ENCODE peak calls at places on chromosomes 13 and 19, in seven cellular contexts. B, X, J, C, G, Z and I are unnamed samples.

GRCh38 chr19:11496391-11497163 is 9.1 kb downstream of the ZNF653 start:
- DNase-seq in Z (peak; percentile 83), G (no peak), J (peak; percentile 76), B (peak; percentile 57), X (peak; percentile 82), C (peak; percentile 72), I (no peak)

GRCh38 chr13:78520425-78520824 is 82.9 kb downstream of the POU4F1 start:
- DNase-seq in G (no peak), J (no peak), Z (no peak), X (no peak), B (no peak), C (no peak), I (no peak)

GRCh38 chr13:55652657-55653056 is 1488.1 kb upstream of the PRR20A start:
- DNase-seq in G (no peak), B (no peak), Z (no peak), X (no peak), C (no peak), J (no peak), I (no peak)

GRCh38 chr13:51623473-51623872 is 39.2 kb downstream of the WDFY2 start:
- DNase-seq in Z (no peak), B (no peak), J (no peak), X (no peak), G (no peak), C (no peak), I (no peak)

GRCh38 chr13:49569993-49570689 is 15.2 kb downstream of the RCBTB1 start:
- DNase-seq in J (no peak), B (no peak), Z (no peak), G (no peak), C (no peak), X (no peak), I (no peak)

GRCh38 chr13:112638157-112638750 is 50.3 kb upstream of the TUBGCP3 start:
- DNase-seq in G (no peak), J (no peak), C (no peak), X (no peak), B (no peak), Z (no peak), I (peak; percentile 60)

GRCh38 chr19:10292206-10292788 is 2.5 kb downstream of the ICAM5 start:
- DNase-seq in J (peak; percentile 82), C (peak; percentile 89), X (peak; percentile 78), Z (peak; percentile 59), G (no peak), B (peak; percentile 61), I (peak; percentile 97)

GRCh38 chr19:10505583-10506229 is 2.5 kb upstream of the KEAP1 start:
- DNase-seq in J (peak; percentile 85), Z (peak; percentile 64), C (peak; percentile 77), B (peak; percentile 81), X (peak; percentile 85), G (peak; percentile 94), I (peak; percentile 87)

GRCh38 chr13:50711449-50711848 is 132.0 kb downstream of the DLEU7 start:
- DNase-seq in J (no peak), Z (no peak), B (no peak), X (no peak), G (no peak), C (no peak), I (no peak)

GRCh38 chr13:63337921-63338320 is 1922.3 kb upstream of the PCDH20 start:
- DNase-seq in X (no peak), B (no peak), Z (no peak), J (no peak), G (no peak), C (no peak), I (no peak)

GRCh38 chr19:53112286-53112685 is 9.1 kb upstream of the ZNF160 start:
- DNase-seq in G (no peak), J (no peak), Z (no peak), C (no peak), X (no peak), B (no peak), I (no peak)

GRCh38 chr19:55352040-55352439 is 2.5 kb downstream of the COX6B2 start:
- DNase-seq in J (no peak), G (no peak), Z (no peak), B (no peak), C (no peak), X (no peak), I (no peak)

GRCh38 chr19:3936506-3937442 is 3.9 kb downstream of the NMRK2 start:
- DNase-seq in G (no peak), C (no peak), X (no peak), J (no peak), Z (no peak), B (no peak), I (no peak)

GRCh38 chr13:21686761-21687391 is 16.0 kb downstream of the FGF9 start:
- DNase-seq in C (no peak), Z (no peak), B (no peak), J (no peak), G (no peak), X (no peak), I (no peak)

GRCh38 chr19:12133069-12133468 is 7.1 kb downstream of the ZNF20 start:
- DNase-seq in J (no peak), Z (peak; percentile 31), C (no peak), X (no peak), B (no peak), G (no peak), I (no peak)

GRCh38 chr19:43726736-43727592 is 11.1 kb downstream of the IRGC start:
- DNase-seq in Z (no peak), B (no peak), C (no peak), X (no peak), G (no peak), J (no peak), I (peak; percentile 63)

DNA sequence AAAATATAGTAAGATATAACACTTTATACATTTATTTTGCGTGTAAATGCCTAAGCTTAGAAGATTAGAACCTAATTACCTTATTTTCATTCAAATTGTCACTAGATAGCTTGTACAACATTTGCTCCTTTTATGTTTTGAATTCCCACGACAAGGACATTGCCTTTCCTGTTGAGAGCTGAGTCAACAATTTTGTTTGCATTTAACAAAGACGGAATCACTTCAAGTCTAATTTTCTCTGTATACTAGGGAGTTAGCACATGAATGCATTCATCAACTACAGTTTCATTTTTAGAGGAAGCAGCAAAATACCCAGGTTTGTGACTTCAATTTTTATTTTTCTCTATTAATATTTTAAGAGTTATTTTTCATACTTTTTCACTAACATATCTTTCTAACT is 48.7 kb upstream of the PCCA start:
- DNase-seq in Z (no peak), B (no peak), X (no peak), J (no peak), G (no peak), C (no peak), I (no peak)
- H3K4me3 ChIP-seq in Z (no peak overlapping the region), B (no peak overlapping the region), X (no peak overlapping the region), J (no peak overlapping the region), G (no peak overlapping the region), C (no peak overlapping the region), I (no peak overlapping the region)

GRCh38 chr19:1400281-1401137 is 833 bp downstream of the GAMT start:
- DNase-seq in Z (no peak), C (peak; percentile 82), X (peak; percentile 78), J (peak; percentile 80), G (no peak), B (no peak), I (no peak)

GRCh38 chr19:1401889-1402217 is 511 bp upstream of the GAMT start:
- DNase-seq in C (no peak), X (no peak), B (no peak), Z (no peak), G (no peak), J (no peak), I (no peak)

GRCh38 chr19:1402411-1403070 is 1.2 kb upstream of the GAMT start:
- DNase-seq in B (no peak), C (no peak), X (no peak), J (no peak), G (no peak), Z (no peak), I (no peak)

GRCh38 chr19:1399745-1400144 is 1.6 kb downstream of the GAMT start:
- DNase-seq in J (no peak), B (no peak), X (no peak), Z (no peak), G (no peak), C (no peak), I (peak; percentile 74)

DNA sequence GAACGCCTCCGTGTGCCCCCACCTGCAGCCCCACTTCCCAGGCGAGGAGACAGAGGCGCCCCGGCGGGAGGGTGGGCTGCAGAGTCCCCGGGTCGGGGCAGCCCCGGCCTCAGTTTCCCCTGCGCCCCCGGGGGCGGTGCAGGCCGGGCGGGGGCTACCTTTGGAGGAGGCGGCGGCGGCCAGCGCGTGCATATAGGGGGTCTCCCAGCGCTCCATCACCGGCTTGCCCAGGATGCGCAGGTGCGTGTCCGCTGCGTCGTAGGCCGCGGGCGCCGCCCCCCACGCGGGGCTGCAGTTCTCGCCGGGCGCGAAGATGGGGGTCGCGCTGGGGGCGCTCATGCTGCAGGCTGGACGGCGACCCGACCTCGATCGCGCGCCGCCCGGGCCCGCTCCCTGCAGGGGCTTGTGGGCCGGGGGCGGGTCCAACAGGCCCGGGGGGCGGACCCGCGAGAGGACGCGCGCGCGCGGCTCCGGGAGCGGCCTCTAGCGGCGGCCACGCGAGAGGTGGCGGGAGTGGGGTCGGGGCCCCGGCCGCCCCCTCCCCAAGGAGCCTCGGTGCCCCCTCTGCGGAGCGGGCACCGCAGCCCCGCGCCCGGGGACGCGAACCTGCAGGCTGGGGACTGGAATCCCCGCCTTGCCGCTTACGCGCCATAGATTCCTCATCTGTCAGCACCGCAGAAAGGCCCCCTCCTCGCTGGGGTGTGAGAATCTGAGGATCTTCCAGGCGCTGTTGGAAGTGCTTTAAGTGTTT is at the start of gene GAMT:
- DNase-seq in B (no peak), J (no peak), X (no peak), G (no peak), Z (no peak), C (peak; percentile 81), I (no peak)
- TF ChIP-seq CTCF in B (peak; percentile 55), J (peak; percentile 60), X (peak; percentile 53), G (peak; percentile 49), Z (no peak), C (peak; percentile 50), I (peak; percentile 24)

GRCh38 chr13:99336750-99337149 is 29.6 kb upstream of the GPR183 start:
- DNase-seq in Z (no peak), J (no peak), G (peak; percentile 26), C (no peak), X (no peak), B (no peak), I (no peak)
- H3K4me1 ChIP-seq in Z (peaks cover 2% of the 10 kb centered on the region), J (no peaks in the 10 kb centered on the region), G (no peaks in the 10 kb centered on the region), C (no peaks in the 10 kb centered on the region), X (no peaks in the 10 kb centered on the region), B (no peaks in the 10 kb centered on the region), I (no peaks in the 10 kb centered on the region)

GRCh38 chr19:33819875-33820781 is 23.5 kb downstream of the KCTD15 start:
- DNase-seq in J (peak; percentile 88), G (no peak), Z (peak; percentile 76), X (peak; percentile 90), B (peak; percentile 54), C (peak; percentile 74), I (peak; percentile 95)
- H3K4me3 ChIP-seq in J (peak overlapping the region; percentile 42), G (peak overlapping the region; percentile 52), Z (peak overlapping the region; percentile 17), X (peak overlapping the region; percentile 56), B (peak overlapping the region; percentile 47), C (no peak overlapping the region), I (peak overlapping the region; percentile 50)

GRCh38 chr13:37715606-37716015 is 117.0 kb upstream of the POSTN start:
- DNase-seq in G (no peak), Z (peak; percentile 94), X (peak; percentile 66), C (no peak), J (no peak), B (no peak), I (no peak)
- TF ChIP-seq CTCF in G (no peak), Z (no peak), X (no peak), C (no peak), J (no peak), B (no peak), I (no peak)

GRCh38 chr13:95224064-95224463 is 77.2 kb downstream of the ABCC4 start:
- DNase-seq in C (no peak), X (no peak), G (no peak), J (no peak), Z (no peak), B (no peak), I (no peak)
- H3K4me1 ChIP-seq in C (no peaks in the 10 kb centered on the region), X (no peaks in the 10 kb centered on the region), G (no peaks in the 10 kb centered on the region), J (peaks cover 3% of the 10 kb centered on the region), Z (no peaks in the 10 kb centered on the region), B (peaks cover 4% of the 10 kb centered on the region), I (no peaks in the 10 kb centered on the region)